ENCODE peak calls at places on chromosome 12, in four cellular contexts. H, O, C and S are unnamed samples.

GRCh38 chr12:64701283-64701682 is 57.9 kb downstream of the GNS start:
- DNase-seq in H (no peak), O (no peak), C (no peak), S (no peak)

GRCh38 chr12:96861656-96862055 is 45.4 kb upstream of the NEDD1 start:
- DNase-seq in H (no peak), O (peak; percentile 50), C (no peak), S (peak; percentile 26)

GRCh38 chr12:2893007-2893406 is 2.3 kb downstream of the TULP3 start:
- DNase-seq in H (no peak), O (peak; percentile 86), C (no peak), S (no peak)

GRCh38 chr12:108193493-108193892 is 64.4 kb downstream of the WSCD2 start:
- DNase-seq in H (no peak), O (no peak), C (no peak), S (no peak)

GRCh38 chr12:82527165-82527780 is 159.4 kb upstream of the TMTC2 start:
- DNase-seq in H (peak; percentile 57), O (peak; percentile 69), C (no peak), S (peak; percentile 71)

GRCh38 chr12:128800606-128801005 is 23.2 kb downstream of the SLC15A4 start:
- DNase-seq in H (no peak), O (no peak), C (no peak), S (no peak)

GRCh38 chr12:111430418-111431353 is 25.0 kb downstream of the SH2B3 start:
- DNase-seq in H (no peak), O (no peak), C (no peak), S (no peak)

GRCh38 chr12:110931315-110931728 is 10.9 kb upstream of the MYL2 start:
- DNase-seq in H (no peak), O (no peak), C (no peak), S (no peak)

GRCh38 chr12:104609083-104609844 is 152.5 kb downstream of the CHST11 start:
- DNase-seq in H (no peak), O (no peak), C (no peak), S (no peak)

GRCh38 chr12:71075743-71076142 is 82.1 kb downstream of the TSPAN8 start:
- DNase-seq in H (no peak), O (no peak), C (no peak), S (no peak)

GRCh38 chr12:114751712-114752111 is 67.7 kb upstream of the TBX3 start:
- DNase-seq in H (no peak), O (no peak), C (no peak), S (no peak)

GRCh38 chr12:1695836-1696670 is 5.2 kb downstream of the ADIPOR2 start:
- DNase-seq in H (no peak), O (no peak), C (no peak), S (no peak)

GRCh38 chr12:121137512-121137911 is 4.8 kb downstream of the P2RX7 start:
- DNase-seq in H (no peak), O (no peak), C (no peak), S (no peak)

GRCh38 chr12:121807656-121808347 is 4.0 kb downstream of the SETD1B start:
- DNase-seq in H (no peak), O (no peak), C (no peak), S (no peak)

GRCh38 chr12:67811437-67812361 is 163.2 kb downstream of the DYRK2 start:
- DNase-seq in H (no peak), O (peak; percentile 72), C (no peak), S (no peak)

GRCh38 chr12:47078733-47079364 is 572 bp upstream of the PCED1B start:
- DNase-seq in H (peak; percentile 79), O (no peak), C (no peak), S (no peak)

GRCh38 chr12:75568387-75568786 is 57.0 kb upstream of the KRR1 start:
- DNase-seq in H (no peak), O (peak; percentile 70), C (no peak), S (peak; percentile 80)

GRCh38 chr12:51238037-51238509 is 553 bp upstream of the DAZAP2 start:
- DNase-seq in H (no peak), O (no peak), C (no peak), S (no peak)

GRCh38 chr12:57568838-57569237 is 19.0 kb downstream of the KIF5A start:
- DNase-seq in H (no peak), O (no peak), C (no peak), S (no peak)

GRCh38 chr12:108826115-108826806 is 31.1 kb downstream of the SSH1 start:
- DNase-seq in H (peak; percentile 78), O (peak; percentile 99), C (peak; percentile 38), S (peak; percentile 87)

GRCh38 chr12:93103154-93103553 is 174.1 kb upstream of the EEA1 start:
- DNase-seq in H (no peak), O (no peak), C (no peak), S (no peak)

GRCh38 chr12:78636253-78636855 is 228.2 kb upstream of the SYT1 start:
- DNase-seq in H (no peak), O (no peak), C (no peak), S (no peak)

GRCh38 chr12:131101703-131102492 is 148.2 kb downstream of the ADGRD1 start:
- DNase-seq in H (peak; percentile 10), O (no peak), C (peak; percentile 11), S (no peak)

GRCh38 chr12:23055004-23055403 is 430.0 kb downstream of the ETNK1 start:
- DNase-seq in H (peak; percentile 19), O (peak; percentile 22), C (no peak), S (peak; percentile 2)

GRCh38 chr12:72330291-72330690 is 58.1 kb downstream of the TRHDE start:
- DNase-seq in H (peak; percentile 49), O (peak; percentile 45), C (no peak), S (peak; percentile 18)

GRCh38 chr12:81077329-81077685 is 572 bp upstream of the ACSS3 start:
- DNase-seq in H (peak; percentile 60), O (peak; percentile 43), C (no peak), S (no peak)

DNA sequence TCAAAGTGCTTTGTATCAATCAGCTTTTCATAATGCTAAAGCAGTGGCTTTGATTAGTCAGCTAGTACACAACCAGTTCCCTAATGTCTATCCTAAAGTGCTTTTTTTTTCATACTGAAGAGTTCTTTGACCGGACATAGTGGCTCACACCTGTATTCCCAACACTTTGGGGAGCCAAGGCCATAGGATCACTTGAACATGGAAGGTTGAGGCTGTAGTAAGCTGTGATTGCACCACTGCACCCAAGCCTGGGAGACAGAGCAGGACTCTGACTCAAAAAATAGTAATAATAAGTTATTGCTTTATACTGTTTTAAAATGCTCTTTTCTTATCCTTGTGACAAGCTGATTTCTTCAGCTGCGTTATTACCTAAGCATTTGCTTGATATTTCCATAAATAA is 154.6 kb upstream of the AEBP2 start:
- DNase-seq in H (no peak), O (no peak), C (no peak), S (no peak)
- TF ChIP-seq CTCF in H (no peak), O (no peak), C (no peak), S (no peak)

DNA sequence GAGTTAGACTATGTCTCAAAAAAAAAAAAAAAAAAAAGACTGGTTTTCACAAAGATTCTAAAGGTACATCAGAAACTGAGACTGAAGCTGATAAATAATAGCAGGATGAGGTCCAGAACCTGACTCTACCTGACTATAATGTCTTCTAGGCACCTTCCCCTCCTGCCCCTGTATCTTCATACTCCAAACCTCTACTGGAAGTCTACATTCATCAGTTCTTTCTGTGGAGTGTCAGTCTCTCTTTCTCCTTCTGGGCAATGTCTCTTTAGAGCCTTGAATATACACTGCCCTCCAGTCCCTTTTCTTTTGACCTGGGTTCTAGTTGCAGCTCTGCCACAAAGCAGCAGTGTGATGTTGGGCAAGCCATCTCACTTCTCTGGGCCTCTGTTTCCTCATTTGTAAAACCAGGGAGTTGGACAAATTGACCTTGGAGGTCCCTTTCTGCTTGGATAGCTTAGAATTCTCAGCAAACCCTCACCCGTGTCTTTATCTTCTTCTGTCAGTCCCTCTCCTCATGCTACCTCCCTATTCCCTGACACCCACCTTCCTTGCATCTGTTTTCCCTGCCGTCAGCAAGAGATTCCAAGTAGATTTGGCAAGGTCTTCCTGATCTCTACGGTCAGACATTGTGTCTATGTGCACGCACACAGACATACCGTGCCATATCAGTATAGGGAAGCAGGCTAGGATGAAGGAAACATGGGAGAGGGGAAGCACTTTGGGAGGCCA is 4.3 kb downstream of the NFE2 start:
- DNase-seq in H (no peak), O (no peak), C (no peak), S (no peak)
- H3K4me3 ChIP-seq in H (no peak overlapping the region), O (no peak overlapping the region), C (no peak overlapping the region), S (no peak overlapping the region)

DNA sequence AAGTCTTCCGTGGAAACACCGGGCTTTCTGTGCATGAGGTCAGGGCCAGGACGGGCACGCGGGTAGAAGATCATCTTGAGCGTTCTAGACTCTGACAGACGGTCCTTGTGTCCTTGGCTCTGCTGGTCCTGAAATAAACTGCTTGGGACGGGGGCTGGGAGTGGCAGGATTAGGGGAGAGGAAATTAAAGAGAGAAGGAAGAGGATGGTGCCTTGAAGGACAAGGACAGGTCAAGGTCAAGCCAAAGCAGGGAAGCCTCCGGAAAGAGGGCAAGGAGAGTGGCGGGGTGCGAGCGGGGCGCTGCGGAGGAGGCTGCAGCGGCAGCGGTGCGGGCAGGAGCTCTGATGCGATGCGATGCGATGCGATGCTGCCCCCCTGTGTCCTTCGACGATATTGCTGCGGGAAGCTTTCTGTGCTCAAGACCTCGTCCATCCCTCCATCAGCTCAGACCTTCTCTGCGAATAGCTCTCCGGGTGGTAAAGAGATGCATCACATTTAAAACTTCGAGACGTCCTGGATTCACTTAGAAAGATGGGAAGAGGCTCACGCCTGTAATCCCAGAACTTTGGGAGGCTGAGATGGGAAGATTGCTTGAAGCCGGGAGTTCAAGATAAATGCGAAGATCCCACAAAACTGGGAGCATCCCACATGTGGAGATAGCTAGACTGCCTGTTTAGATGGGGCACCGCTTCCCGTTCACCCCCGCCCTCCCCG is 110.1 kb upstream of the TMEM132D start:
- DNase-seq in H (peak; percentile 83), O (peak; percentile 11), C (peak; percentile 90), S (peak; percentile 8)
- TF ChIP-seq CTCF in H (peak; percentile 52), O (peak; percentile 68), C (peak; percentile 85), S (peak; percentile 74)

DNA sequence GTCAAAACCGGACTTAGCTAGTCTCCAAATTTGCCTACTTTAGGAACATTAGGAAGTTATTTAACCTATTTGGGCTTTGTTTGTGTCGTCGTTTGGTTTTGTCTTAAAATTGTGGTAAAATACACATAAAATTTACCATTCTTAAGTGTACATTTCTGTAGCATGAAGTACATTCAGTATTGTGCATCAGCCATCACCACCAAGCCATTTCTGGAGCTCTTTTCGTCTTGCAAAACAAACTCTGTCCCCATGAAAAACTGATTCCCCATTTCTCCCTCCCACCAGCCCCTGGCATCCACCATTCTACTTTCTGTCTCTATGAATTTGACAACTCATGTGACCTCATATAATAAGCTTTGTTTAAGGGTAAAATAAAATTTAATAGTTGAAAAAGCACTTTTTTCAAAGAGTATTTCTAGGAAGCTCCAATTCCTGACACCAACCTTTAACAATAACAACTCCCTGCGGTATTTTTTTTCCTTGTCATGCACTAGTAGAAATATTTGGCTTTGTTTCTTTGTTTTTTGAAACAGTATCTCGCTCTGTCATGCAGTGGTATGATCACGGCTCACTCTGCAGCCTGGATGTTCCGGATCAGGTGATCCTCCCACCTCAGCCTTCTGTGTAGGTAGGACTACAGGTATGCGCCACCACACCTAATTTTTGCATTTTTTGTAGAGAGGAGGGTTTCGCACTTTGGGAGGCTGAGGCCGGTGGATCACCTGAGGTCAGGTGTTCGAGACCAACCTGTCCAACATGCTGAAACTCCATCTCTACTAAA is 3.6 kb upstream of the UBC start:
- DNase-seq in H (no peak), O (no peak), C (no peak), S (no peak)
- H3K4me3 ChIP-seq in H (peak overlapping the region; percentile 19), O (peak overlapping the region; percentile 27), C (peak overlapping the region; percentile 97), S (peak overlapping the region; percentile 6)

GRCh38 chr12:116773276-116773731 is 35.2 kb downstream of the RNFT2 start:
- DNase-seq in H (peak; percentile 26), O (no peak), C (no peak), S (no peak)
- TF ChIP-seq CTCF in H (no peak), O (no peak), C (no peak), S (no peak)